ENCODE peak calls at places on chromosomes 4 and X, in eight cellular contexts. C is Peyer's patch; D is pancreas; S is T-helper 2 cell; Q is adrenal gland; F is naive thymus-derived CD8-positive, alpha-beta T cell; O is Panc1; V is kidney tubule cell. L is an unnamed sample.

GRCh38 chrX:6693051-6693450 is 158.1 kb upstream of the VCX3A start:
- DNase-seq in Q (no peak), O (no peak), C (no peak), V (no peak), D (no peak), F (no peak), S (no peak), L (no peak)

GRCh38 chrX:134679226-134679625 is 21.0 kb upstream of the PLAC1 start:
- DNase-seq in O (no peak), S (no peak), V (no peak), D (no peak), Q (no peak), F (no peak), C (no peak), L (no peak)

GRCh38 chr4:105181259-105181658 is 34.6 kb downstream of the TET2 start:
- DNase-seq in Q (no peak), O (no peak), V (no peak), S (no peak), F (no peak), D (no peak), C (no peak), L (no peak)

GRCh38 chr4:75340561-75340960 is 173.6 kb downstream of the RCHY1 start:
- DNase-seq in F (no peak), V (no peak), O (no peak), S (no peak), C (no peak), D (no peak), Q (no peak), L (no peak)

GRCh38 chr4:187603093-187603395 is 392.5 kb upstream of the ZFP42 start:
- DNase-seq in S (no peak), C (no peak), F (no peak), D (no peak), Q (no peak), O (no peak), V (peak; percentile 55), L (peak; percentile 72)

GRCh38 chr4:87973283-87974169 is 2.0 kb upstream of the SPP1 start:
- DNase-seq in S (no peak), F (no peak), O (peak; percentile 18), V (peak; percentile 92), C (no peak), D (peak; percentile 43), Q (peak; percentile 77), L (no peak)

GRCh38 chr4:75696036-75696435 is 22.8 kb upstream of the G3BP2 start:
- DNase-seq in F (peak; percentile 17), S (no peak), C (no peak), V (no peak), D (no peak), Q (no peak), O (no peak), L (no peak)

GRCh38 chr4:7956306-7957112 is 16.8 kb upstream of the AFAP1 start:
- DNase-seq in V (peak; percentile 75), Q (peak; percentile 76), C (no peak), S (no peak), O (no peak), D (no peak), F (no peak), L (no peak)

GRCh38 chr4:20684852-20685763 is 15.2 kb upstream of the PACRGL start:
- DNase-seq in D (no peak), V (peak; percentile 44), S (no peak), O (no peak), F (no peak), Q (no peak), C (no peak), L (no peak)

GRCh38 chrX:84216406-84216805 is 28.4 kb upstream of the RPS6KA6 start:
- DNase-seq in Q (no peak), V (no peak), O (no peak), C (no peak), D (no peak), S (no peak), F (no peak), L (no peak)

GRCh38 chrX:19724409-19724808 is 163.0 kb downstream of the SH3KBP1 start:
- DNase-seq in V (peak; percentile 9), F (no peak), C (no peak), S (no peak), Q (no peak), D (no peak), O (no peak), L (no peak)

GRCh38 chr4:139736257-139736626 is 70.6 kb downstream of the MGST2 start:
- DNase-seq in C (no peak), D (no peak), S (no peak), V (peak; percentile 2), Q (no peak), F (no peak), O (no peak), L (no peak)

GRCh38 chrX:123084797-123085196 is 99.3 kb upstream of the GRIA3 start:
- DNase-seq in S (no peak), D (no peak), Q (no peak), V (peak; percentile 57), F (no peak), C (no peak), O (no peak), L (peak; percentile 36)

GRCh38 chrX:113400193-113400704 is 559.6 kb upstream of the AMOT start:
- DNase-seq in O (peak; percentile 38), V (peak; percentile 34), F (no peak), C (no peak), S (no peak), D (no peak), Q (no peak), L (no peak)

GRCh38 chrX:57929373-57929772 is 19.1 kb upstream of the ZXDA start:
- DNase-seq in D (no peak), S (no peak), O (no peak), V (peak; percentile 37), C (no peak), Q (no peak), F (no peak), L (no peak)

GRCh38 chrX:38664285-38664684 is 102.9 kb downstream of the TSPAN7 start:
- DNase-seq in C (no peak), V (peak; percentile 49), F (no peak), Q (peak; percentile 4), S (no peak), O (no peak), D (no peak), L (peak; percentile 3)

GRCh38 chr4:8461086-8461485 is 20.5 kb downstream of the TRMT44 start:
- DNase-seq in F (no peak), O (no peak), D (no peak), Q (no peak), C (no peak), V (peak; percentile 60), S (no peak), L (no peak)

GRCh38 chr4:124564121-124564520 is 148.4 kb downstream of the ANKRD50 start:
- DNase-seq in D (no peak), Q (no peak), O (no peak), F (no peak), V (no peak), C (no peak), S (no peak), L (no peak)

GRCh38 chr4:71553605-71554004 is 214.8 kb downstream of the SLC4A4 start:
- DNase-seq in S (no peak), C (no peak), Q (no peak), D (no peak), V (peak; percentile 52), O (no peak), F (no peak), L (no peak)

GRCh38 chr4:112604590-112604989 is 32.1 kb downstream of the ZGRF1 start:
- DNase-seq in V (peak; percentile 61), F (no peak), Q (peak; percentile 69), S (peak; percentile 6), O (peak; percentile 18), D (no peak), C (no peak), L (peak; percentile 35)

GRCh38 chr4:65381648-65382047 is 288.6 kb downstream of the EPHA5 start:
- DNase-seq in O (no peak), C (no peak), V (no peak), Q (no peak), D (no peak), F (no peak), S (no peak), L (no peak)

GRCh38 chr4:10622728-10623127 is 61.8 kb downstream of the CLNK start:
- DNase-seq in V (no peak), D (no peak), S (no peak), O (no peak), Q (no peak), F (no peak), C (no peak), L (no peak)

GRCh38 chr4:25563071-25563564 is 92.5 kb upstream of the SLC34A2 start:
- DNase-seq in V (peak; percentile 42), F (no peak), D (no peak), C (no peak), S (no peak), Q (no peak), O (no peak), L (no peak)

GRCh38 chrX:66988331-66988730 is 349.5 kb upstream of the EDA2R start:
- DNase-seq in S (no peak), O (no peak), F (no peak), C (no peak), D (no peak), V (no peak), Q (no peak), L (no peak)

GRCh38 chrX:24425806-24426205 is 39.3 kb upstream of the PDK3 start:
- DNase-seq in F (no peak), Q (no peak), V (no peak), C (no peak), D (no peak), S (no peak), O (no peak), L (no peak)

GRCh38 chr4:116016201-116016600 is 902.8 kb upstream of the NDST4 start:
- DNase-seq in S (no peak), F (no peak), D (no peak), C (no peak), Q (peak; percentile 45), O (no peak), V (peak; percentile 81), L (peak; percentile 27)

GRCh38 chrX:1466232-1466661 is 13.5 kb upstream of the ASMTL start:
- DNase-seq in O (no peak), C (peak; percentile 42), D (peak; percentile 10), S (no peak), F (no peak), Q (no peak), V (no peak), L (no peak)

GRCh38 chr4:170581322-170581721 is 491.6 kb upstream of the AADAT start:
- DNase-seq in C (no peak), S (no peak), V (no peak), D (no peak), Q (no peak), F (no peak), O (no peak), L (no peak)